ENCODE peak calls at places on chromosome 1, in eight cellular contexts. One of them, this sample, is unnamed. For H3K4me1, the result is how much of the 10 kb centered on the place peaks cover.

GRCh38 chr1:234315091-234315541 is 58.1 kb upstream of the COA6 start:
- DNase-seq in fibroblast of lung: peak
- DNase-seq in ascending aorta: no peak
- DNase-seq in heart left ventricle: no peak
- DNase-seq in tibial nerve: no peak
- DNase-seq in BE2C: no peak
- DNase-seq in upper lobe of right lung: no peak
- DNase-seq in transverse colon: no peak
- DNase-seq in this sample: no peak

GRCh38 chr1:116951175-116951935 is 41.6 kb downstream of the PTGFRN start:
- DNase-seq in heart left ventricle: no peak
- DNase-seq in ascending aorta: peak
- DNase-seq in transverse colon: peak
- DNase-seq in upper lobe of right lung: no peak
- DNase-seq in BE2C: no peak
- DNase-seq in fibroblast of lung: peak
- DNase-seq in tibial nerve: no peak
- DNase-seq in this sample: peak

GRCh38 chr1:110480356-110481096 is 29.6 kb downstream of the PROK1 start:
- DNase-seq in BE2C: no peak
- DNase-seq in upper lobe of right lung: no peak
- DNase-seq in tibial nerve: no peak
- DNase-seq in heart left ventricle: no peak
- DNase-seq in transverse colon: no peak
- DNase-seq in ascending aorta: no peak
- DNase-seq in fibroblast of lung: no peak
- DNase-seq in this sample: no peak

GRCh38 chr1:87200875-87201638 is 127.6 kb upstream of the LMO4 start:
- DNase-seq in ascending aorta: no peak
- DNase-seq in tibial nerve: no peak
- DNase-seq in heart left ventricle: no peak
- DNase-seq in upper lobe of right lung: no peak
- DNase-seq in fibroblast of lung: no peak
- DNase-seq in BE2C: no peak
- DNase-seq in transverse colon: no peak
- DNase-seq in this sample: no peak

GRCh38 chr1:2133879-2134215 is 60.7 kb downstream of the FAAP20 start:
- DNase-seq in upper lobe of right lung: peak
- DNase-seq in transverse colon: no peak
- DNase-seq in ascending aorta: no peak
- DNase-seq in fibroblast of lung: no peak
- DNase-seq in BE2C: no peak
- DNase-seq in tibial nerve: no peak
- DNase-seq in heart left ventricle: no peak
- DNase-seq in this sample: no peak

GRCh38 chr1:57124768-57125446 is 159.1 kb upstream of the C8B start:
- DNase-seq in tibial nerve: no peak
- DNase-seq in heart left ventricle: no peak
- DNase-seq in BE2C: no peak
- DNase-seq in ascending aorta: no peak
- DNase-seq in upper lobe of right lung: no peak
- DNase-seq in fibroblast of lung: peak
- DNase-seq in transverse colon: no peak
- DNase-seq in this sample: peak

GRCh38 chr1:116332461-116332860 is 40.6 kb upstream of the ATP1A1 start:
- DNase-seq in fibroblast of lung: no peak
- DNase-seq in heart left ventricle: no peak
- DNase-seq in upper lobe of right lung: no peak
- DNase-seq in transverse colon: no peak
- DNase-seq in ascending aorta: no peak
- DNase-seq in tibial nerve: no peak
- DNase-seq in BE2C: no peak
- DNase-seq in this sample: no peak

GRCh38 chr1:1088801-1089680 is 14.9 kb upstream of the RNF223 start:
- DNase-seq in fibroblast of lung: no peak
- DNase-seq in transverse colon: peak
- DNase-seq in ascending aorta: no peak
- DNase-seq in heart left ventricle: peak
- DNase-seq in BE2C: no peak
- DNase-seq in upper lobe of right lung: peak
- DNase-seq in tibial nerve: no peak
- DNase-seq in this sample: no peak

GRCh38 chr1:36572906-36573305 is 90.2 kb upstream of the CSF3R start:
- DNase-seq in BE2C: peak
- DNase-seq in upper lobe of right lung: peak
- DNase-seq in fibroblast of lung: no peak
- DNase-seq in tibial nerve: no peak
- DNase-seq in ascending aorta: no peak
- DNase-seq in heart left ventricle: no peak
- DNase-seq in transverse colon: no peak
- DNase-seq in this sample: no peak

GRCh38 chr1:242129103-242129502 is 130.2 kb upstream of the MAP1LC3C start:
- DNase-seq in transverse colon: no peak
- DNase-seq in tibial nerve: no peak
- DNase-seq in ascending aorta: no peak
- DNase-seq in fibroblast of lung: no peak
- DNase-seq in upper lobe of right lung: no peak
- DNase-seq in BE2C: peak
- DNase-seq in heart left ventricle: no peak
- DNase-seq in this sample: no peak
- TF ChIP-seq CTCF in transverse colon: no peak
- TF ChIP-seq CTCF in tibial nerve: no peak
- TF ChIP-seq CTCF in ascending aorta: no peak
- TF ChIP-seq CTCF in fibroblast of lung: no peak
- TF ChIP-seq CTCF in upper lobe of right lung: no peak
- TF ChIP-seq CTCF in BE2C: peak
- TF ChIP-seq CTCF in heart left ventricle: no peak
- TF ChIP-seq CTCF in this sample: no peak

DNA sequence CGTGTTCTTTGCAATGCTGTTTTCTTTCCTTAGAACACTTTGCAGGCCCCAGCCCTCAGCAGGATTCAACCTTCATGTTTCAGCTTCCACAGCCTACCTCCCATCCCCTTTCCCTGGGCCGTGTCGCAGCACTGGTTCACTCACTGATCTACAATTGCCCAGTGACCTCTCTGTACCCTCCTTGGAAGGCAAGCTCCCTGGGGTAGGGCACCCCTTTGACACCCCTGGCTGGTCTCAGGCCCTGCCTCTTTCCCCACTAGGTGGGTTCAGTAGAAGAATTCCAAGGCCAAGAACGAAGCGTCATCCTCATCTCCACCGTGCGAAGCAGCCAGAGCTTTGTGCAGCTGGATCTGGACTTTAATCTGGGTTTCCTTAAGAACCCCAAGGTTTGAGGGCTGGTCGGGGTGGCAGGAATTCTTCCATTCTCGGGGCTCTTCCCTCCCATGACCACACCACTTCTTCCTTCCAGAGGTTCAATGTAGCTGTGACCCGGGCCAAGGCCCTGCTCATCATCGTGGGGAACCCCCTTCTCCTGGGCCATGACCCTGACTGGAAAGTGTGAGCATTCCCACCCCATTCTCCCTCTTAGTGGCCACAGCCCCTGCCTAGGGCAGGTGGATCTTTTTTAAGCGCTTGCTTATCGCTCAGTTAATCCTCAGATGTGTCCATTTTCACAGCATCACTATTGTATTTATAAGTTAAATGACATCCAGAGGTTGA is 7.3 kb downstream of the RHOC start:
- DNase-seq in fibroblast of lung: no peak
- DNase-seq in transverse colon: no peak
- DNase-seq in ascending aorta: no peak
- DNase-seq in heart left ventricle: no peak
- DNase-seq in tibial nerve: no peak
- DNase-seq in BE2C: no peak
- DNase-seq in upper lobe of right lung: no peak
- DNase-seq in this sample: no peak
- H3K4me1 ChIP-seq in fibroblast of lung: under half
- H3K4me1 ChIP-seq in transverse colon: half or more
- H3K4me1 ChIP-seq in ascending aorta: under half
- H3K4me1 ChIP-seq in heart left ventricle: half or more
- H3K4me1 ChIP-seq in tibial nerve: half or more
- H3K4me1 ChIP-seq in BE2C: under half
- H3K4me1 ChIP-seq in upper lobe of right lung: half or more
- H3K4me1 ChIP-seq in this sample: under half

GRCh38 chr1:76191561-76191960 is 117.0 kb downstream of the ST6GALNAC3 start:
- DNase-seq in tibial nerve: no peak
- DNase-seq in BE2C: no peak
- DNase-seq in ascending aorta: no peak
- DNase-seq in transverse colon: no peak
- DNase-seq in upper lobe of right lung: no peak
- DNase-seq in fibroblast of lung: no peak
- DNase-seq in heart left ventricle: no peak
- DNase-seq in this sample: no peak
- H3K4me3 ChIP-seq in tibial nerve: no peak
- H3K4me3 ChIP-seq in BE2C: no peak
- H3K4me3 ChIP-seq in ascending aorta: no peak
- H3K4me3 ChIP-seq in transverse colon: no peak
- H3K4me3 ChIP-seq in upper lobe of right lung: no peak
- H3K4me3 ChIP-seq in fibroblast of lung: no peak
- H3K4me3 ChIP-seq in heart left ventricle: no peak
- H3K4me3 ChIP-seq in this sample: no peak

DNA sequence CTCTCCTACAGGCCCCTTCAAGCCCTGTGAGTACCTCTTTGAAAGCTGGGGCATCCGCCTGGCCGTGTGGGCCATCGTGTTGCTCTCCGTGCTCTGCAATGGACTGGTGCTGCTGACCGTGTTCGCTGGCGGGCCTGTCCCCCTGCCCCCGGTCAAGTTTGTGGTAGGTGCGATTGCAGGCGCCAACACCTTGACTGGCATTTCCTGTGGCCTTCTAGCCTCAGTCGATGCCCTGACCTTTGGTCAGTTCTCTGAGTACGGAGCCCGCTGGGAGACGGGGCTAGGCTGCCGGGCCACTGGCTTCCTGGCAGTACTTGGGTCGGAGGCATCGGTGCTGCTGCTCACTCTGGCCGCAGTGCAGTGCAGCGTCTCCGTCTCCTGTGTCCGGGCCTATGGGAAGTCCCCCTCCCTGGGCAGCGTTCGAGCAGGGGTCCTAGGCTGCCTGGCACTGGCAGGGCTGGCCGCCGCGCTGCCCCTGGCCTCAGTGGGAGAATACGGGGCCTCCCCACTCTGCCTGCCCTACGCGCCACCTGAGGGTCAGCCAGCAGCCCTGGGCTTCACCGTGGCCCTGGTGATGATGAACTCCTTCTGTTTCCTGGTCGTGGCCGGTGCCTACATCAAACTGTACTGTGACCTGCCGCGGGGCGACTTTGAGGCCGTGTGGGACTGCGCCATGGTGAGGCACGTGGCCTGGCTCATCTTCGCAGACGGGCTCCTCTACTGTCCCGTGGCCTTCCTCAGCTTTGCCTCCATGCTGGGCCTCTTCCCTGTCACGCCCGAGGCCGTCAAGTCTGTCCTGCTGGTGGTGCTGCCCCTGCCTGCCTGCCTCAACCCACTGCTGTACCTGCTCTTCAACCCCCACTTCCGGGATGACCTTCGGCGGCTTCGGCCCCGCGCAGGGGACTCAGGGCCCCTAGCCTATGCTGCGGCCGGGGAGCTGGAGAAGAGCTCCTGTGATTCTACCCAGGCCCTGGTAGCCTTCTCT is 23.5 kb downstream of the UBE2T start:
- DNase-seq in upper lobe of right lung: no peak
- DNase-seq in heart left ventricle: no peak
- DNase-seq in fibroblast of lung: no peak
- DNase-seq in tibial nerve: no peak
- DNase-seq in ascending aorta: peak
- DNase-seq in transverse colon: no peak
- DNase-seq in BE2C: no peak
- DNase-seq in this sample: no peak
- TF ChIP-seq CTCF in upper lobe of right lung: no peak
- TF ChIP-seq CTCF in heart left ventricle: no peak
- TF ChIP-seq CTCF in fibroblast of lung: no peak
- TF ChIP-seq CTCF in tibial nerve: no peak
- TF ChIP-seq CTCF in ascending aorta: no peak
- TF ChIP-seq CTCF in transverse colon: no peak
- TF ChIP-seq CTCF in BE2C: no peak
- TF ChIP-seq CTCF in this sample: no peak

GRCh38 chr1:203636306-203636705 is 9.7 kb downstream of the ATP2B4 start:
- DNase-seq in fibroblast of lung: peak
- DNase-seq in heart left ventricle: no peak
- DNase-seq in tibial nerve: no peak
- DNase-seq in BE2C: no peak
- DNase-seq in upper lobe of right lung: no peak
- DNase-seq in ascending aorta: peak
- DNase-seq in transverse colon: no peak
- DNase-seq in this sample: no peak
- H3K4me1 ChIP-seq in fibroblast of lung: under half
- H3K4me1 ChIP-seq in heart left ventricle: under half
- H3K4me1 ChIP-seq in tibial nerve: under half
- H3K4me1 ChIP-seq in BE2C: under half
- H3K4me1 ChIP-seq in upper lobe of right lung: under half
- H3K4me1 ChIP-seq in ascending aorta: under half
- H3K4me1 ChIP-seq in transverse colon: under half
- H3K4me1 ChIP-seq in this sample: under half